ENCODE peak calls at places on chromosomes 11 and 22, in ten cellular contexts. One of them, this sample, is unnamed.

GRCh38 chr11:117876341-117877119 is at the start of gene FXYD6:
- DNase-seq in psoas muscle: peak
- DNase-seq in GM23248: peak
- DNase-seq in left lung: peak
- DNase-seq in H7: peak
- DNase-seq in lung: no peak
- DNase-seq in uterus: peak
- DNase-seq in mesendoderm: peak
- DNase-seq in A673: peak
- DNase-seq in tibial artery: no peak
- DNase-seq in this sample: no peak

GRCh38 chr11:130522284-130522961 is 74.0 kb downstream of the ADAMTS15 start:
- DNase-seq in H7: peak
- DNase-seq in left lung: peak
- DNase-seq in psoas muscle: peak
- DNase-seq in uterus: peak
- DNase-seq in mesendoderm: peak
- DNase-seq in A673: peak
- DNase-seq in tibial artery: peak
- DNase-seq in lung: peak
- DNase-seq in GM23248: peak
- DNase-seq in this sample: no peak

GRCh38 chr22:46025973-46026906 is 49.3 kb upstream of the WNT7B start:
- DNase-seq in mesendoderm: no peak
- DNase-seq in GM23248: no peak
- DNase-seq in H7: peak
- DNase-seq in left lung: peak
- DNase-seq in lung: no peak
- DNase-seq in uterus: peak
- DNase-seq in tibial artery: peak
- DNase-seq in psoas muscle: no peak
- DNase-seq in A673: no peak
- DNase-seq in this sample: no peak

GRCh38 chr11:109326781-109327180 is 95.2 kb upstream of the C11orf87 start:
- DNase-seq in H7: no peak
- DNase-seq in GM23248: no peak
- DNase-seq in left lung: no peak
- DNase-seq in lung: no peak
- DNase-seq in tibial artery: no peak
- DNase-seq in mesendoderm: no peak
- DNase-seq in psoas muscle: no peak
- DNase-seq in A673: no peak
- DNase-seq in uterus: no peak
- DNase-seq in this sample: no peak

GRCh38 chr11:104198576-104198975 is 34.6 kb upstream of the PDGFD start:
- DNase-seq in A673: peak
- DNase-seq in tibial artery: no peak
- DNase-seq in H7: no peak
- DNase-seq in lung: no peak
- DNase-seq in uterus: no peak
- DNase-seq in mesendoderm: no peak
- DNase-seq in GM23248: peak
- DNase-seq in left lung: no peak
- DNase-seq in psoas muscle: no peak
- DNase-seq in this sample: no peak

GRCh38 chr11:133362921-133363320 is 169.4 kb downstream of the OPCML start:
- DNase-seq in lung: no peak
- DNase-seq in H7: no peak
- DNase-seq in left lung: no peak
- DNase-seq in GM23248: no peak
- DNase-seq in psoas muscle: no peak
- DNase-seq in mesendoderm: no peak
- DNase-seq in tibial artery: no peak
- DNase-seq in uterus: no peak
- DNase-seq in A673: no peak
- DNase-seq in this sample: no peak

GRCh38 chr11:15106201-15106965 is 8.3 kb upstream of the INSC start:
- DNase-seq in mesendoderm: no peak
- DNase-seq in uterus: no peak
- DNase-seq in A673: no peak
- DNase-seq in tibial artery: no peak
- DNase-seq in GM23248: peak
- DNase-seq in psoas muscle: no peak
- DNase-seq in lung: no peak
- DNase-seq in H7: no peak
- DNase-seq in left lung: no peak
- DNase-seq in this sample: no peak

GRCh38 chr11:134098566-134099184 is 29.8 kb downstream of the JAM3 start:
- DNase-seq in lung: no peak
- DNase-seq in left lung: no peak
- DNase-seq in A673: no peak
- DNase-seq in H7: peak
- DNase-seq in GM23248: no peak
- DNase-seq in mesendoderm: peak
- DNase-seq in uterus: no peak
- DNase-seq in tibial artery: no peak
- DNase-seq in psoas muscle: no peak
- DNase-seq in this sample: peak

GRCh38 chr22:47154621-47155081 is 392.2 kb downstream of the TBC1D22A start:
- DNase-seq in psoas muscle: peak
- DNase-seq in tibial artery: no peak
- DNase-seq in left lung: no peak
- DNase-seq in GM23248: peak
- DNase-seq in A673: peak
- DNase-seq in H7: no peak
- DNase-seq in lung: no peak
- DNase-seq in uterus: peak
- DNase-seq in mesendoderm: no peak
- DNase-seq in this sample: no peak

GRCh38 chr11:119414734-119415133 is 8.2 kb downstream of the THY1 start:
- DNase-seq in A673: no peak
- DNase-seq in lung: no peak
- DNase-seq in uterus: no peak
- DNase-seq in mesendoderm: no peak
- DNase-seq in H7: no peak
- DNase-seq in psoas muscle: no peak
- DNase-seq in tibial artery: no peak
- DNase-seq in GM23248: no peak
- DNase-seq in left lung: no peak
- DNase-seq in this sample: no peak

GRCh38 chr11:1952806-1953482 is 5.8 kb downstream of the MRPL23 start:
- DNase-seq in psoas muscle: no peak
- DNase-seq in A673: no peak
- DNase-seq in GM23248: no peak
- DNase-seq in left lung: no peak
- DNase-seq in tibial artery: no peak
- DNase-seq in mesendoderm: no peak
- DNase-seq in lung: no peak
- DNase-seq in H7: no peak
- DNase-seq in uterus: no peak
- DNase-seq in this sample: no peak

GRCh38 chr11:120215634-120216033 is 4.8 kb downstream of the OAF start:
- DNase-seq in psoas muscle: peak
- DNase-seq in uterus: peak
- DNase-seq in H7: no peak
- DNase-seq in left lung: no peak
- DNase-seq in tibial artery: peak
- DNase-seq in mesendoderm: no peak
- DNase-seq in lung: no peak
- DNase-seq in A673: no peak
- DNase-seq in GM23248: peak
- DNase-seq in this sample: no peak

GRCh38 chr11:67248653-67249052 is 17.6 kb upstream of the GRK2 start:
- DNase-seq in H7: no peak
- DNase-seq in lung: peak
- DNase-seq in GM23248: peak
- DNase-seq in left lung: peak
- DNase-seq in psoas muscle: peak
- DNase-seq in uterus: no peak
- DNase-seq in A673: no peak
- DNase-seq in mesendoderm: peak
- DNase-seq in tibial artery: no peak
- DNase-seq in this sample: no peak
- H3K4me3 ChIP-seq in H7: no peak
- H3K4me3 ChIP-seq in lung: no peak
- H3K4me3 ChIP-seq in GM23248: no peak
- H3K4me3 ChIP-seq in left lung: no peak
- H3K4me3 ChIP-seq in psoas muscle: no peak
- H3K4me3 ChIP-seq in uterus: no peak
- H3K4me3 ChIP-seq in A673: no peak
- H3K4me3 ChIP-seq in mesendoderm: no peak
- H3K4me3 ChIP-seq in tibial artery: no peak
- H3K4me3 ChIP-seq in this sample: no peak

GRCh38 chr22:19480789-19481188 is 1.1 kb downstream of the CDC45 start:
- DNase-seq in uterus: no peak
- DNase-seq in tibial artery: no peak
- DNase-seq in GM23248: no peak
- DNase-seq in psoas muscle: no peak
- DNase-seq in A673: no peak
- DNase-seq in mesendoderm: no peak
- DNase-seq in left lung: no peak
- DNase-seq in lung: no peak
- DNase-seq in H7: no peak
- DNase-seq in this sample: no peak
- H3K4me3 ChIP-seq in uterus: no peak
- H3K4me3 ChIP-seq in tibial artery: no peak
- H3K4me3 ChIP-seq in GM23248: peak
- H3K4me3 ChIP-seq in psoas muscle: no peak
- H3K4me3 ChIP-seq in A673: peak
- H3K4me3 ChIP-seq in mesendoderm: peak
- H3K4me3 ChIP-seq in left lung: peak
- H3K4me3 ChIP-seq in lung: no peak
- H3K4me3 ChIP-seq in H7: peak
- H3K4me3 ChIP-seq in this sample: peak

DNA sequence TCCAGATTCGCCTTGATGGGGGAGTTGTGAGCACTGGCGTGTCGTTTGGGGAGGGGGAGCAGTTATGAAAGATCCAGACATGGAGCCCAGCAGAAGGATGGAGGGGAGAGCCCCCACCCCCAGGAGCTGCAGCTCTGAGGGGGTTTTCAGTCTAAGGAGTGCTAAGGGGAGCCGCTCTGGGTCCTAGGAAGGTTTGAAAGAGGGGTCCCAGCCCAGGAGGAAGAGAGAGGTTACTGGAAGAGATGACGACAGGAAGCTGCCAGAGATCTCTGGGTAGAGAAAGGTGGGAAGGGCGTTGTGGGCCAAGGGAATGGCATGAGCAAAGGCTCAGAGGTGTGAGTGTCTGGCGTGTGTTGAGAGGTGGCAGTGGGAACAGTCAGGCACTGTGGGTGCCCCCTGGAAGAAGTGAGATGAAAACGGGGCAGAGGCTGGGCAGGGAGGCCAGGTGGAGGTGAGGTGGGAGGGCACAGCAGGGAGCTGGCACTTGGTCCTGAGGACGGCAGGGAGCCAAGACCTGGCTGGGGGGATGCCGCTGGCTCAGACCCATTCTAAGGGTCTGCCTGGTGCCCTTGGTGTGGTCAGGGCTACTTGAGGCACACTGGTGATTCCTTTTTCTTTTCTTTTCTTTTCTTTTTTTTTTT is 1.8 kb downstream of the MGAT3 start:
- DNase-seq in H7: no peak
- DNase-seq in left lung: no peak
- DNase-seq in mesendoderm: no peak
- DNase-seq in tibial artery: no peak
- DNase-seq in psoas muscle: no peak
- DNase-seq in A673: no peak
- DNase-seq in lung: no peak
- DNase-seq in GM23248: no peak
- DNase-seq in uterus: no peak
- DNase-seq in this sample: no peak
- H3K4me3 ChIP-seq in H7: peak
- H3K4me3 ChIP-seq in left lung: peak
- H3K4me3 ChIP-seq in mesendoderm: peak
- H3K4me3 ChIP-seq in tibial artery: no peak
- H3K4me3 ChIP-seq in psoas muscle: peak
- H3K4me3 ChIP-seq in A673: peak
- H3K4me3 ChIP-seq in lung: no peak
- H3K4me3 ChIP-seq in GM23248: no peak
- H3K4me3 ChIP-seq in uterus: peak
- H3K4me3 ChIP-seq in this sample: peak

GRCh38 chr11:96389604-96390402 is at the start of the genes CCDC82 and JRKL:
- DNase-seq in mesendoderm: peak
- DNase-seq in uterus: peak
- DNase-seq in GM23248: peak
- DNase-seq in psoas muscle: peak
- DNase-seq in tibial artery: peak
- DNase-seq in H7: peak
- DNase-seq in left lung: peak
- DNase-seq in A673: peak
- DNase-seq in lung: peak
- DNase-seq in this sample: peak

GRCh38 chr11:96393753-96394348 is 4.0 kb downstream of the JRKL start:
- DNase-seq in GM23248: peak
- DNase-seq in A673: peak
- DNase-seq in left lung: no peak
- DNase-seq in mesendoderm: peak
- DNase-seq in lung: no peak
- DNase-seq in psoas muscle: no peak
- DNase-seq in uterus: no peak
- DNase-seq in tibial artery: no peak
- DNase-seq in H7: peak
- DNase-seq in this sample: peak

GRCh38 chr11:96388891-96389603 is 665 bp downstream of the CCDC82 start:
- DNase-seq in H7: peak
- DNase-seq in GM23248: peak
- DNase-seq in mesendoderm: peak
- DNase-seq in lung: no peak
- DNase-seq in tibial artery: no peak
- DNase-seq in uterus: no peak
- DNase-seq in psoas muscle: no peak
- DNase-seq in left lung: no peak
- DNase-seq in A673: no peak
- DNase-seq in this sample: no peak

GRCh38 chr11:96390403-96390830 is 604 bp downstream of the JRKL start:
- DNase-seq in lung: no peak
- DNase-seq in H7: no peak
- DNase-seq in A673: no peak
- DNase-seq in tibial artery: no peak
- DNase-seq in psoas muscle: no peak
- DNase-seq in left lung: no peak
- DNase-seq in mesendoderm: no peak
- DNase-seq in GM23248: peak
- DNase-seq in uterus: no peak
- DNase-seq in this sample: no peak

DNA sequence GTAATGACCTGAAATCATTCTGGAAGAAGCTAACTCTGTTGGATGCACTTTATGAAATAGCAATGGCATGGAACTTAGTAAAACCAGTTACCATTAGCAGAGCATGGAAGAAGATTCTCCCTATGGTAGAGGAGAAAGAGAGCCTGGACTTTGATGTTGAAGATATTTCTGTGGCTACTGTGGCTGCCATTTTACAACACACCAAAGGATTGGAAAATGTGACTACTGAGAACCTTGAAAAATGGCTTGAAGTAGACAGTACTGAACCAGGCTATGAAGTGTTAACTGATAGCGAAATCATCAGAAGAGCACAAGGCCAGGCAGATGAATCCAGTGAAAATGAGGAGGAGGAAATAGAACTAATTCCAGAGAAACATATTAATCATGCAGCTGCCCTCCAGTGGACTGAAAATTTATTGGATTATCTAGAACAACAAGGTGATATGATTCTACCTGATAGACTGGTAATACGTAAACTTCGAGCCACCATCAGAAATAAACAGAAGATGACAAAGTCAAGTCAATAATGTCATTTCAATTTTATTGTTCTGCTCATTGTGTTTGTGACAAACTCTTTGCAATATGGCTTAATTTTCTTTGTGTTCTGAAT is 2.0 kb downstream of the JRKL start:
- DNase-seq in H7: no peak
- DNase-seq in uterus: no peak
- DNase-seq in A673: no peak
- DNase-seq in GM23248: peak
- DNase-seq in lung: no peak
- DNase-seq in mesendoderm: no peak
- DNase-seq in psoas muscle: no peak
- DNase-seq in left lung: no peak
- DNase-seq in tibial artery: no peak
- DNase-seq in this sample: no peak
- H3K4me3 ChIP-seq in H7: no peak
- H3K4me3 ChIP-seq in uterus: no peak
- H3K4me3 ChIP-seq in A673: no peak
- H3K4me3 ChIP-seq in GM23248: peak
- H3K4me3 ChIP-seq in lung: no peak
- H3K4me3 ChIP-seq in mesendoderm: no peak
- H3K4me3 ChIP-seq in psoas muscle: no peak
- H3K4me3 ChIP-seq in left lung: no peak
- H3K4me3 ChIP-seq in tibial artery: no peak
- H3K4me3 ChIP-seq in this sample: no peak